ENCODE peak calls at places on chromosomes 5 and 9, in four cellular contexts. E, L, H and T are unnamed samples.

GRCh38 chr9:136278221-136278620 is 25.7 kb downstream of the CCDC187 start:
- DNase-seq in H (no peak), L (no peak), E (no peak), T (no peak)

GRCh38 chr9:122954253-122954691 is 13.5 kb downstream of the RABGAP1 start:
- DNase-seq in L (no peak), H (no peak), E (no peak), T (no peak)

GRCh38 chr5:88486466-88486865 is 217.8 kb upstream of the TMEM161B start:
- DNase-seq in H (no peak), E (no peak), L (no peak), T (no peak)

GRCh38 chr5:149404746-149405549 is 25.9 kb upstream of the IL17B start:
- DNase-seq in H (no peak), L (no peak), E (no peak), T (no peak)

GRCh38 chr9:84310903-84311302 is 29.7 kb downstream of the SLC28A3 start:
- DNase-seq in L (no peak), H (no peak), E (no peak), T (no peak)

GRCh38 chr9:36874921-36875320 is 159.1 kb downstream of the PAX5 start:
- DNase-seq in H (no peak), L (no peak), E (no peak), T (no peak)

GRCh38 chr5:54455413-54456157 is at the start of gene HSPB3:
- DNase-seq in E (peak), H (no peak), L (no peak), T (no peak)

GRCh38 chr9:138025417-138025816 is 147.8 kb downstream of the CACNA1B start:
- DNase-seq in E (no peak), H (no peak), L (no peak), T (no peak)

GRCh38 chr5:26894719-26895263 is 143.6 kb downstream of the CDH9 start:
- DNase-seq in H (no peak), L (no peak), E (no peak), T (no peak)

GRCh38 chr5:100965291-100965690 is 62.2 kb upstream of the ST8SIA4 start:
- DNase-seq in E (no peak), H (no peak), L (no peak), T (no peak)

GRCh38 chr5:180852510-180852909 is 8.6 kb downstream of the ZFP62 start:
- DNase-seq in L (no peak), H (no peak), E (no peak), T (no peak)

GRCh38 chr5:1826235-1826980 is 25.2 kb downstream of the NDUFS6 start:
- DNase-seq in H (no peak), E (no peak), L (no peak), T (no peak)

GRCh38 chr9:115264333-115264732 is 146.4 kb upstream of the TNC start:
- DNase-seq in H (no peak), L (no peak), E (no peak), T (no peak)

GRCh38 chr5:132099073-132099748 is 25.6 kb downstream of the CSF2 start:
- DNase-seq in L (no peak), H (no peak), E (no peak), T (peak)